ENCODE peak calls at places on chromosomes 16 and 17, in five cellular contexts. O is AG10803, B is A673, G is stomach, H is RWPE1. D is an unnamed sample.

GRCh38 chr17:35087731-35088646 is 24.5 kb upstream of the RFFL start:
- DNase-seq in O (peak; percentile 46), H (no peak), B (no peak), G (peak; percentile 58), D (peak; percentile 19)

GRCh38 chr17:15260376-15261062 is 4.6 kb downstream of the PMP22 start:
- DNase-seq in H (peak; percentile 69), G (peak; percentile 84), O (peak; percentile 89), B (peak; percentile 69), D (peak; percentile 79)

GRCh38 chr16:84443166-84443802 is 61.2 kb downstream of the MEAK7 start:
- DNase-seq in B (no peak), H (no peak), G (no peak), O (no peak), D (no peak)

GRCh38 chr16:70454221-70455034 is at the start of gene FCSK:
- DNase-seq in B (peak; percentile 76), H (peak; percentile 78), G (peak; percentile 64), O (peak; percentile 45), D (peak; percentile 80)

GRCh38 chr16:11050536-11050935 is 106.2 kb downstream of the CLEC16A start:
- DNase-seq in O (no peak), H (no peak), G (no peak), B (no peak), D (no peak)

GRCh38 chr16:70760221-70760620 is 40.7 kb downstream of the VAC14 start:
- DNase-seq in H (no peak), O (peak; percentile 40), G (no peak), B (no peak), D (no peak)

GRCh38 chr17:74443516-74444296 is 11.8 kb downstream of the GPRC5C start:
- DNase-seq in B (no peak), H (no peak), G (no peak), O (no peak), D (no peak)

GRCh38 chr17:78641666-78642065 is 64.5 kb upstream of the DNAH17 start:
- DNase-seq in G (no peak), H (no peak), O (no peak), B (no peak), D (no peak)

GRCh38 chr17:77944390-77945222 is 13.9 kb upstream of the TNRC6C start:
- DNase-seq in O (peak; percentile 9), H (no peak), B (no peak), G (no peak), D (no peak)

GRCh38 chr17:77089118-77089477 is 51.7 kb upstream of the SEC14L1 start:
- DNase-seq in H (no peak), O (no peak), G (peak; percentile 39), B (no peak), D (no peak)

GRCh38 chr16:17307501-17307900 is 163.3 kb downstream of the XYLT1 start:
- DNase-seq in O (no peak), G (no peak), H (no peak), B (no peak), D (no peak)

GRCh38 chr17:1764274-1764673 is 2.4 kb downstream of the SERPINF1 start:
- DNase-seq in O (peak; percentile 94), H (no peak), B (no peak), G (peak; percentile 66), D (no peak)

GRCh38 chr17:81046770-81047359 is 11.9 kb downstream of the BAIAP2 start:
- DNase-seq in O (no peak), B (no peak), G (peak; percentile 58), H (no peak), D (no peak)

GRCh38 chr16:1667916-1668315 is 10.2 kb upstream of the JPT2 start:
- DNase-seq in B (no peak), O (no peak), H (no peak), G (no peak), D (no peak)
- TF ChIP-seq CTCF in B (no peak), O (no peak), H (no peak), G (no peak), D (no peak)

GRCh38 chr16:81140930-81141780 is 45.0 kb upstream of the GCSH start:
- DNase-seq in H (no peak), O (no peak), G (no peak), B (no peak), D (no peak)
- TF ChIP-seq CTCF in H (no peak), O (peak; percentile 3), G (no peak), B (peak; percentile 28), D (peak; percentile 35)

GRCh38 chr17:39193346-39193745 is 4.1 kb downstream of the CACNB1 start:
- DNase-seq in O (no peak), B (no peak), H (no peak), G (no peak), D (no peak)

GRCh38 chr17:39195568-39196160 is 1.8 kb downstream of the CACNB1 start:
- DNase-seq in O (no peak), G (no peak), H (no peak), B (no peak), D (no peak)

GRCh38 chr17:39194985-39195524 is 2.4 kb downstream of the CACNB1 start:
- DNase-seq in G (no peak), H (no peak), B (no peak), O (no peak), D (no peak)

GRCh38 chr17:39192901-39193300 is 4.6 kb downstream of the CACNB1 start:
- DNase-seq in G (no peak), B (no peak), H (no peak), O (no peak), D (no peak)

GRCh38 chr17:39194089-39194984 is 3.1 kb downstream of the CACNB1 start:
- DNase-seq in G (no peak), O (peak; percentile 68), B (peak; percentile 72), H (no peak), D (no peak)
- TF ChIP-seq CTCF in G (no peak), O (peak; percentile 59), B (peak; percentile 56), H (no peak), D (peak; percentile 29)

GRCh38 chr16:61366006-61366405 is 670.2 kb downstream of the CDH8 start:
- DNase-seq in B (peak; percentile 49), H (no peak), O (no peak), G (no peak), D (no peak)
- TF ChIP-seq CTCF in B (peak; percentile 47), H (no peak), O (no peak), G (no peak), D (no peak)

DNA sequence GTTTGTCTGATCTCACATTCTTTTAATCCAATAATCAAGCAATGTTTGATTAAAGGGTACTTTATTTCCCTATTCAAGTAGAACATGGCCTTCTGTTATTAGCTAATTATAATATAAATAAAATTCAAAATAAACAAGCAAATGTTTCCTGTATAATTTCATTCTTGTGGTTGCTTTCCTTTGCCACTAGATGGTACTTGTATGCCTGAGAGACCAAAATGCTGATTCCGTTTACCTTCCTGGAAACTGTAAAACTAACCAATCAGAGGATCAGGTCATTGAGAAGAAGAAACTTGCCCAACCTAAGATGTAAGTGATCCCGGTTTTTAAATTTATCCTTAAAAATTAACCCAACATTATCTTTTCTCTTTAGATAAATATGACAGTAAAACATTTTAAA is 8.1 kb upstream of the ABCA5 start:
- DNase-seq in O (peak; percentile 59), H (peak; percentile 54), G (no peak), B (peak; percentile 51), D (no peak)
- TF ChIP-seq CTCF in O (peak; percentile 66), H (peak; percentile 61), G (no peak), B (peak; percentile 52), D (peak; percentile 47)

GRCh38 chr16:86158688-86159360 is 259.9 kb downstream of the IRF8 start:
- DNase-seq in G (no peak), B (no peak), O (peak; percentile 3), H (no peak), D (no peak)
- TF ChIP-seq CTCF in G (no peak), B (no peak), O (peak; percentile 27), H (no peak), D (peak; percentile 8)

GRCh38 chr17:41959336-41960095 is 7.1 kb upstream of the CNP start:
- DNase-seq in G (no peak), O (peak; percentile 59), H (no peak), B (peak; percentile 27), D (no peak)
- TF ChIP-seq CTCF in G (no peak), O (peak; percentile 54), H (peak; percentile 23), B (peak; percentile 31), D (peak; percentile 52)

D was measured in progenitor cell of endocrine pancreas.